ENCODE peak calls at places on chromosomes 2 and 18, in six cellular contexts. One of them, this sample, is unnamed.

GRCh38 chr2:29878898-29879297 is 42.5 kb downstream of the ALK start:
- DNase-seq in trophoblast cell: no peak
- DNase-seq in IMR-90: no peak
- DNase-seq in H9: no peak
- DNase-seq in H1: no peak
- DNase-seq in mesenchymal stem cell: no peak
- DNase-seq in this sample: no peak

GRCh38 chr2:72142743-72143440 is 4.8 kb downstream of the CYP26B1 start:
- DNase-seq in trophoblast cell: peak; percentile 47
- DNase-seq in IMR-90: peak; percentile 13
- DNase-seq in H9: peak; percentile 66
- DNase-seq in H1: no peak
- DNase-seq in mesenchymal stem cell: peak; percentile 55
- DNase-seq in this sample: peak; percentile 50

GRCh38 chr2:31253344-31254155 is 19.6 kb downstream of the EHD3 start:
- DNase-seq in trophoblast cell: peak; percentile 58
- DNase-seq in IMR-90: no peak
- DNase-seq in H9: peak; percentile 52
- DNase-seq in H1: no peak
- DNase-seq in mesenchymal stem cell: no peak
- DNase-seq in this sample: no peak

GRCh38 chr2:26671691-26672090 is 20.8 kb upstream of the KCNK3 start:
- DNase-seq in trophoblast cell: no peak
- DNase-seq in IMR-90: no peak
- DNase-seq in H9: no peak
- DNase-seq in H1: no peak
- DNase-seq in mesenchymal stem cell: no peak
- DNase-seq in this sample: no peak

GRCh38 chr2:64632855-64633819 is 20.6 kb downstream of the SERTAD2 start:
- DNase-seq in trophoblast cell: no peak
- DNase-seq in IMR-90: peak; percentile 76
- DNase-seq in H9: no peak
- DNase-seq in H1: no peak
- DNase-seq in mesenchymal stem cell: peak; percentile 60
- DNase-seq in this sample: no peak

GRCh38 chr2:10772868-10773215 is 39.7 kb downstream of the PDIA6 start:
- DNase-seq in trophoblast cell: no peak
- DNase-seq in IMR-90: no peak
- DNase-seq in H9: no peak
- DNase-seq in H1: no peak
- DNase-seq in mesenchymal stem cell: no peak
- DNase-seq in this sample: no peak

GRCh38 chr18:54388203-54389142 is 30.8 kb downstream of the C18orf54 start:
- DNase-seq in trophoblast cell: peak; percentile 58
- DNase-seq in IMR-90: peak; percentile 85
- DNase-seq in H9: peak; percentile 92
- DNase-seq in H1: peak; percentile 55
- DNase-seq in mesenchymal stem cell: peak; percentile 82
- DNase-seq in this sample: no peak

GRCh38 chr18:59067873-59068272 is 71.8 kb upstream of the SEC11C start:
- DNase-seq in trophoblast cell: no peak
- DNase-seq in IMR-90: peak; percentile 18
- DNase-seq in H9: no peak
- DNase-seq in H1: no peak
- DNase-seq in mesenchymal stem cell: peak; percentile 18
- DNase-seq in this sample: no peak

GRCh38 chr2:37588316-37588777 is 83.1 kb downstream of the CDC42EP3 start:
- DNase-seq in trophoblast cell: peak; percentile 27
- DNase-seq in IMR-90: peak; percentile 43
- DNase-seq in H9: no peak
- DNase-seq in H1: no peak
- DNase-seq in mesenchymal stem cell: peak; percentile 53
- DNase-seq in this sample: no peak

GRCh38 chr18:79697976-79698375 is 18.4 kb downstream of the CTDP1 start:
- DNase-seq in trophoblast cell: no peak
- DNase-seq in IMR-90: no peak
- DNase-seq in H9: no peak
- DNase-seq in H1: no peak
- DNase-seq in mesenchymal stem cell: no peak
- DNase-seq in this sample: no peak

GRCh38 chr2:6986251-6986893 is 69.2 kb downstream of the RNF144A start:
- DNase-seq in trophoblast cell: no peak
- DNase-seq in IMR-90: no peak
- DNase-seq in H9: no peak
- DNase-seq in H1: no peak
- DNase-seq in mesenchymal stem cell: peak; percentile 78
- DNase-seq in this sample: peak; percentile 81

GRCh38 chr2:236054661-236055060 is 113.5 kb downstream of the GBX2 start:
- DNase-seq in trophoblast cell: no peak
- DNase-seq in IMR-90: no peak
- DNase-seq in H9: no peak
- DNase-seq in H1: no peak
- DNase-seq in mesenchymal stem cell: no peak
- DNase-seq in this sample: no peak

GRCh38 chr2:74919827-74920226 is 38.6 kb upstream of the POLE4 start:
- DNase-seq in trophoblast cell: peak; percentile 50
- DNase-seq in IMR-90: peak; percentile 48
- DNase-seq in H9: peak; percentile 89
- DNase-seq in H1: peak; percentile 95
- DNase-seq in mesenchymal stem cell: peak; percentile 49
- DNase-seq in this sample: peak; percentile 67

GRCh38 chr18:14922965-14923565 is 175.1 kb downstream of the ANKRD30B start:
- DNase-seq in trophoblast cell: no peak
- DNase-seq in IMR-90: no peak
- DNase-seq in H9: no peak
- DNase-seq in H1: no peak
- DNase-seq in mesenchymal stem cell: no peak
- DNase-seq in this sample: no peak

DNA sequence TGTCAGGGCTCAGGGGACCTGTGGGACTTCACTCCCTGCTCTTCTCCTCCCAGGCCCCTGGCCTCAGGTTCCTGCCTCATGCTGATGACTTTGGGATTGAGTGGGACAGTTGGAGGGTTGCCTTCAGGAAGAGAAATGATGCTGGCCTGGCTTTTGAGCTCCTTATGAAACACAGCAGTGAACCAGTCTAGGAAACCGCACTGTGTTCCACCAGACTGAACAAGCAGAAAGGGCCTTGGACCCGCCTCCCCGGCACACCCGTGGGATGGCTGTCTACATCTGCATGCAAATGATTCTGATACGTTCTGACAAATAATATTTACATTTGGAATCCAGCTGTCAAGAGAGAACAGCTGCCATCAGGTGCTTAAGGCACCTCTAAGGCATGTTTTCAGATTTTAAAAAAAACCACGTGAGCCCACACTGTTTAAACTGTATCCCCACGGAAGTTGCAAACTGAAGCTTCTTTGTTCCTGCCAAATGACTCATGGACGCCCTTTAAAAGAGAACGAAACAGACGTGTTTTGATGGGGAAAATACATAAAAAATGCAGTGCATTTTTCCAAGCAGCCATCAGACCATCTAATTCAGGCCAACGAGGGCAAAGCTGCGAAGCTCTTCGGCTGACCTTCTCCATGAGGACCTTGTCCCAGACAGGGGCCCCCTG is 27.6 kb upstream of the ASAP2 start:
- DNase-seq in trophoblast cell: no peak
- DNase-seq in IMR-90: peak; percentile 88
- DNase-seq in H9: no peak
- DNase-seq in H1: no peak
- DNase-seq in mesenchymal stem cell: peak; percentile 77
- DNase-seq in this sample: no peak
- H3K4me2 ChIP-seq in trophoblast cell: peak overlapping the region; percentile 65
- H3K4me2 ChIP-seq in IMR-90: peak overlapping the region; percentile 71
- H3K4me2 ChIP-seq in H9: no peak overlapping the region
- H3K4me2 ChIP-seq in H1: no peak overlapping the region
- H3K4me2 ChIP-seq in mesenchymal stem cell: peak overlapping the region; percentile 0
- H3K4me2 ChIP-seq in this sample: no peak overlapping the region

GRCh38 chr2:120949957-120950590 is 214.4 kb downstream of the GLI2 start:
- DNase-seq in trophoblast cell: no peak
- DNase-seq in IMR-90: peak; percentile 33
- DNase-seq in H9: no peak
- DNase-seq in H1: no peak
- DNase-seq in mesenchymal stem cell: no peak
- DNase-seq in this sample: no peak

GRCh38 chr2:120948662-120949011 is 213.0 kb downstream of the GLI2 start:
- DNase-seq in trophoblast cell: no peak
- DNase-seq in IMR-90: no peak
- DNase-seq in H9: no peak
- DNase-seq in H1: no peak
- DNase-seq in mesenchymal stem cell: no peak
- DNase-seq in this sample: no peak

GRCh38 chr2:120947327-120947726 is 211.7 kb downstream of the GLI2 start:
- DNase-seq in trophoblast cell: no peak
- DNase-seq in IMR-90: no peak
- DNase-seq in H9: no peak
- DNase-seq in H1: no peak
- DNase-seq in mesenchymal stem cell: no peak
- DNase-seq in this sample: no peak

GRCh38 chr2:120947982-120948661 is 212.5 kb downstream of the GLI2 start:
- DNase-seq in trophoblast cell: no peak
- DNase-seq in IMR-90: no peak
- DNase-seq in H9: no peak
- DNase-seq in H1: no peak
- DNase-seq in mesenchymal stem cell: no peak
- DNase-seq in this sample: no peak

GRCh38 chr2:120949027-120949956 is 213.6 kb downstream of the GLI2 start:
- DNase-seq in trophoblast cell: no peak
- DNase-seq in IMR-90: no peak
- DNase-seq in H9: no peak
- DNase-seq in H1: no peak
- DNase-seq in mesenchymal stem cell: peak; percentile 18
- DNase-seq in this sample: no peak
- H4K91ac ChIP-seq in trophoblast cell: no peak overlapping the region
- H4K91ac ChIP-seq in IMR-90: no peak overlapping the region
- H4K91ac ChIP-seq in H9: no peak overlapping the region
- H4K91ac ChIP-seq in H1: no peak overlapping the region
- H4K91ac ChIP-seq in mesenchymal stem cell: peak overlapping the region; percentile 32
- H4K91ac ChIP-seq in this sample: no peak overlapping the region

DNA sequence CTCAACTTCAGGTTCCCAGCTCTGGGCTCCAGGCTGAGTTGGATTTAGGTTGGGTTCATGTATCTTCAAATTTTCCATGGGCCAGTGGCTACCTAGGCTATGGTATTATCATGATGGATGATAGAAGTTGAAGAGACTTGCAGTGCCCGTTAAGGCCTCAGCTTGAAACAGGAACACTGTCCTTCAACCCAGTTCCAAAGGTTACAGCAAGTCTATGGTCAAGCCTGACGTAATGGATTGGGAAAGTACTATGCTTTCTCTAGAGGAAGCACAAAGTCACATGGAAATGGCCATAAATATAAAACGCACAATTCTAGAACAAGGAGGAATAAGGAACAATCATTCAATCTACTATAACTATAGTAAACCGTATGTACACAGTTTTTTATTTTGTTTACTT is 593.2 kb downstream of the ZEB2 start:
- DNase-seq in trophoblast cell: no peak
- DNase-seq in IMR-90: no peak
- DNase-seq in H9: no peak
- DNase-seq in H1: no peak
- DNase-seq in mesenchymal stem cell: no peak
- DNase-seq in this sample: no peak
- H3K14ac ChIP-seq in trophoblast cell: no peak overlapping the region
- H3K14ac ChIP-seq in IMR-90: no peak overlapping the region
- H3K14ac ChIP-seq in H9: no peak overlapping the region
- H3K14ac ChIP-seq in H1: no peak overlapping the region
- H3K14ac ChIP-seq in mesenchymal stem cell: no peak overlapping the region
- H3K14ac ChIP-seq in this sample: no peak overlapping the region

GRCh38 chr2:45646289-45646688 is 5.2 kb upstream of the PRKCE start:
- DNase-seq in trophoblast cell: no peak
- DNase-seq in IMR-90: no peak
- DNase-seq in H9: no peak
- DNase-seq in H1: no peak
- DNase-seq in mesenchymal stem cell: no peak
- DNase-seq in this sample: no peak

GRCh38 chr2:45649855-45650806 is 1.3 kb upstream of the PRKCE start:
- DNase-seq in trophoblast cell: peak; percentile 64
- DNase-seq in IMR-90: peak; percentile 33
- DNase-seq in H9: peak; percentile 61
- DNase-seq in H1: peak; percentile 77
- DNase-seq in mesenchymal stem cell: peak; percentile 76
- DNase-seq in this sample: peak; percentile 52

GRCh38 chr2:45649457-45649854 is 2.0 kb upstream of the PRKCE start:
- DNase-seq in trophoblast cell: no peak
- DNase-seq in IMR-90: peak; percentile 13
- DNase-seq in H9: no peak
- DNase-seq in H1: no peak
- DNase-seq in mesenchymal stem cell: peak; percentile 32
- DNase-seq in this sample: no peak

GRCh38 chr2:45647986-45648520 is 3.4 kb upstream of the PRKCE start:
- DNase-seq in trophoblast cell: no peak
- DNase-seq in IMR-90: no peak
- DNase-seq in H9: no peak
- DNase-seq in H1: no peak
- DNase-seq in mesenchymal stem cell: peak; percentile 8
- DNase-seq in this sample: no peak

GRCh38 chr2:45647346-45647745 is 4.1 kb upstream of the PRKCE start:
- DNase-seq in trophoblast cell: no peak
- DNase-seq in IMR-90: no peak
- DNase-seq in H9: no peak
- DNase-seq in H1: no peak
- DNase-seq in mesenchymal stem cell: no peak
- DNase-seq in this sample: no peak
- H3K4me2 ChIP-seq in trophoblast cell: no peak overlapping the region
- H3K4me2 ChIP-seq in IMR-90: no peak overlapping the region
- H3K4me2 ChIP-seq in H9: no peak overlapping the region
- H3K4me2 ChIP-seq in H1: no peak overlapping the region
- H3K4me2 ChIP-seq in mesenchymal stem cell: no peak overlapping the region
- H3K4me2 ChIP-seq in this sample: no peak overlapping the region

DNA sequence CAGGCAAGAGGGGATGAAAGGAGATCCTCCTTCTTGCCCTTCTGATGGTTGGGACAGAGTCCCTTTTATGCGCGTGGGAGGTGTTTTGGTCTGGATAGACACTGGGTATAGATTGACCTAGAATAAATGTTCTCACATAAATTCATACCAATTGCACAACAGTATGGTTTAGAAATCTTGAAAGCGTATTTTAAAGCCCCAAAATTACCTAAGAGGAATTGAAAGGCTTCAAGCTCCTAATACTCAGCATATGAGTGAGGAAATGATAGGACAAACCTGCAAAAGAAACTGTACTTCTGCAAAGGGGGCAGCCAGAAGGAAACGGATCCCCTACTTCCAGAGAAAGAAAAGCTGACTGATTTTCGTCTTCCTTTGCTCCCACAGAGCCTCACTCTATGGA is 2.7 kb upstream of the BCL2 start:
- DNase-seq in trophoblast cell: no peak
- DNase-seq in IMR-90: no peak
- DNase-seq in H9: no peak
- DNase-seq in H1: no peak
- DNase-seq in mesenchymal stem cell: no peak
- DNase-seq in this sample: no peak
- H4K91ac ChIP-seq in trophoblast cell: no peak overlapping the region
- H4K91ac ChIP-seq in IMR-90: no peak overlapping the region
- H4K91ac ChIP-seq in H9: no peak overlapping the region
- H4K91ac ChIP-seq in H1: no peak overlapping the region
- H4K91ac ChIP-seq in mesenchymal stem cell: no peak overlapping the region
- H4K91ac ChIP-seq in this sample: no peak overlapping the region

GRCh38 chr18:64234336-64234735 is 85.4 kb upstream of the LINC00305 start:
- DNase-seq in trophoblast cell: no peak
- DNase-seq in IMR-90: no peak
- DNase-seq in H9: no peak
- DNase-seq in H1: no peak
- DNase-seq in mesenchymal stem cell: no peak
- DNase-seq in this sample: no peak
- H3K14ac ChIP-seq in trophoblast cell: no peak overlapping the region
- H3K14ac ChIP-seq in IMR-90: no peak overlapping the region
- H3K14ac ChIP-seq in H9: no peak overlapping the region
- H3K14ac ChIP-seq in H1: no peak overlapping the region
- H3K14ac ChIP-seq in mesenchymal stem cell: no peak overlapping the region
- H3K14ac ChIP-seq in this sample: no peak overlapping the region